ENCODE peak calls at places on chromosomes 6 and 20, in five cellular contexts. Q is AG10803, V is choroid plexus epithelial cell, D is lower lobe of right lung, M is brain microvascular endothelial cell. N is an unnamed sample.

GRCh38 chr6:33429745-33430042 is 9.8 kb downstream of the SYNGAP1 start:
- DNase-seq in V (no peak), D (no peak), Q (no peak), M (no peak), N (no peak)

GRCh38 chr6:4599924-4600323 is 176.3 kb upstream of the CDYL start:
- DNase-seq in D (no peak), V (peak; percentile 85), M (peak; percentile 72), Q (peak; percentile 89), N (no peak)

GRCh38 chr6:15429146-15430110 is 183.6 kb downstream of the JARID2 start:
- DNase-seq in M (peak; percentile 76), V (peak; percentile 93), Q (peak; percentile 91), D (no peak), N (no peak)

GRCh38 chr20:10788055-10788454 is 114.3 kb upstream of the JAG1 start:
- DNase-seq in M (no peak), D (no peak), Q (no peak), V (no peak), N (no peak)

GRCh38 chr6:13038315-13039261 is 289.7 kb downstream of the TBC1D7 start:
- DNase-seq in V (peak; percentile 37), Q (no peak), D (no peak), M (no peak), N (no peak)

GRCh38 chr6:167791036-167791779 is 35.5 kb upstream of the AFDN start:
- DNase-seq in Q (no peak), M (no peak), D (no peak), V (peak; percentile 42), N (no peak)

GRCh38 chr6:161418458-161418945 is 144.6 kb upstream of the AGPAT4 start:
- DNase-seq in Q (peak; percentile 85), D (no peak), V (peak; percentile 97), M (peak; percentile 85), N (no peak)

GRCh38 chr6:4281341-4282293 is 146.2 kb upstream of the ECI2 start:
- DNase-seq in M (peak; percentile 39), Q (no peak), D (peak; percentile 72), V (peak; percentile 62), N (peak; percentile 61)

GRCh38 chr6:145310116-145310515 is 425.2 kb downstream of the EPM2A start:
- DNase-seq in M (no peak), D (no peak), Q (peak; percentile 82), V (peak; percentile 44), N (no peak)

GRCh38 chr6:116631379-116631990 is 15.2 kb downstream of the RSPH4A start:
- DNase-seq in D (no peak), V (no peak), Q (no peak), M (no peak), N (no peak)

GRCh38 chr6:168968228-168968627 is 285.4 kb downstream of the THBS2 start:
- DNase-seq in M (peak; percentile 60), D (no peak), Q (peak; percentile 99), V (peak; percentile 91), N (peak; percentile 5)

GRCh38 chr6:10276888-10277287 is 138.0 kb downstream of the TFAP2A start:
- DNase-seq in Q (no peak), D (no peak), M (no peak), V (no peak), N (no peak)

GRCh38 chr6:17156112-17156921 is 54.5 kb downstream of the STMND1 start:
- DNase-seq in Q (peak; percentile 91), D (no peak), M (peak; percentile 72), V (peak; percentile 94), N (peak; percentile 26)

GRCh38 chr6:11354019-11354418 is 121.6 kb upstream of the NEDD9 start:
- DNase-seq in Q (peak; percentile 8), V (peak; percentile 84), M (peak; percentile 89), D (no peak), N (no peak)

GRCh38 chr6:31652925-31653724 is 664 bp upstream of the BAG6 start:
- DNase-seq in D (peak; percentile 88), V (no peak), Q (no peak), M (no peak), N (peak; percentile 90)

GRCh38 chr6:29678114-29678513 is 2.8 kb downstream of the ZFP57 start:
- DNase-seq in D (no peak), M (no peak), Q (no peak), V (peak; percentile 28), N (no peak)

GRCh38 chr6:39790772-39791171 is 1.4 kb upstream of the DAAM2 start:
- DNase-seq in Q (peak; percentile 63), M (no peak), D (no peak), V (no peak), N (no peak)

GRCh38 chr6:105757512-105758200 is 328.5 kb upstream of the PRDM1 start:
- DNase-seq in Q (no peak), D (no peak), M (no peak), V (no peak), N (peak; percentile 67)

GRCh38 chr6:14382381-14383236 is 265.0 kb downstream of the CD83 start:
- DNase-seq in D (no peak), Q (no peak), V (no peak), M (no peak), N (no peak)

GRCh38 chr20:35561268-35561667 is 19.4 kb downstream of the ERGIC3 start:
- DNase-seq in D (no peak), Q (peak; percentile 48), M (peak; percentile 49), V (peak; percentile 64), N (no peak)

GRCh38 chr6:115983998-115984397 is 76.7 kb downstream of the FRK start:
- DNase-seq in V (no peak), D (no peak), M (no peak), Q (no peak), N (no peak)

GRCh38 chr6:129606664-129607063 is 103.3 kb downstream of the ARHGAP18 start:
- DNase-seq in Q (peak; percentile 24), D (no peak), M (no peak), V (peak; percentile 65), N (no peak)

GRCh38 chr6:37160922-37161778 is 8.8 kb upstream of the PIM1 start:
- DNase-seq in V (peak; percentile 68), D (no peak), Q (peak; percentile 58), M (peak; percentile 60), N (no peak)

GRCh38 chr6:97438011-97438671 is 155.1 kb upstream of the MMS22L start:
- DNase-seq in V (no peak), D (no peak), Q (no peak), M (no peak), N (no peak)

GRCh38 chr20:18057106-18057993 is at the start of gene OVOL2:
- DNase-seq in V (peak; percentile 4), Q (no peak), D (peak; percentile 93), M (no peak), N (no peak)

GRCh38 chr20:44896583-44896982 is 11.1 kb downstream of the YWHAB start:
- DNase-seq in Q (peak; percentile 58), M (no peak), V (peak; percentile 58), D (no peak), N (no peak)

DNA sequence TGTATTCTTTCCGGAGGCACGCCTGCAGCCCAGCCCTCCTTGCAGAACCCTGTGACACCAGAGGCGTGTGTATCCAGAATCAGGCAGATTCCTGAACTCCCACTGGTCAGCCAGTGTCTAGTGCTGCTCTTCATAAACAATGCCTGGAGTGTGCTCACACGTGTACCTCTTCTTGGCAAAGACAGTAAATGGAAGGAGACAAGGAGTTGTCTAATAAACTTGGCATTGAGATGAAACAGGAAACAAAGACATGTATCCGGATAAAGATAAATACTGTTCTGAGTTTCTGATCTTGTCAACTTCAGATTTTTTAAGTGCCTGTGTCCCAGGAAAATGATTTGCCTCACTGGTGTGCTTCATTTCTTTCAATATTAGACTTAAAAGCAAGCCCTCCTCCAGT is 1.7 kb downstream of the RPS6KA2 start:
- DNase-seq in D (no peak), Q (peak; percentile 39), V (peak; percentile 95), M (peak; percentile 49), N (no peak)
- H3K4me3 ChIP-seq in D (peak overlapping the region; percentile 82), Q (peak overlapping the region; percentile 86), V (peak overlapping the region; percentile 82), M (peak overlapping the region; percentile 1), N (no peak overlapping the region)

GRCh38 chr6:124131259-124131658 is 327.6 kb downstream of the NKAIN2 start:
- DNase-seq in Q (no peak), D (no peak), V (peak; percentile 94), M (peak; percentile 56), N (no peak)
- H3K4me3 ChIP-seq in Q (no peak overlapping the region), D (no peak overlapping the region), V (no peak overlapping the region), M (no peak overlapping the region), N (no peak overlapping the region)

GRCh38 chr20:47568019-47568418 is 66.3 kb downstream of the NCOA3 start:
- DNase-seq in D (no peak), V (peak; percentile 87), M (peak; percentile 78), Q (peak; percentile 92), N (no peak)
- H3K4me3 ChIP-seq in D (no peak overlapping the region), V (no peak overlapping the region), M (no peak overlapping the region), Q (no peak overlapping the region), N (no peak overlapping the region)

GRCh38 chr6:139164001-139164400 is 29.1 kb downstream of the HECA start:
- DNase-seq in D (no peak), M (no peak), Q (no peak), V (no peak), N (no peak)
- H3K4me3 ChIP-seq in D (no peak overlapping the region), M (no peak overlapping the region), Q (no peak overlapping the region), V (no peak overlapping the region), N (no peak overlapping the region)

DNA sequence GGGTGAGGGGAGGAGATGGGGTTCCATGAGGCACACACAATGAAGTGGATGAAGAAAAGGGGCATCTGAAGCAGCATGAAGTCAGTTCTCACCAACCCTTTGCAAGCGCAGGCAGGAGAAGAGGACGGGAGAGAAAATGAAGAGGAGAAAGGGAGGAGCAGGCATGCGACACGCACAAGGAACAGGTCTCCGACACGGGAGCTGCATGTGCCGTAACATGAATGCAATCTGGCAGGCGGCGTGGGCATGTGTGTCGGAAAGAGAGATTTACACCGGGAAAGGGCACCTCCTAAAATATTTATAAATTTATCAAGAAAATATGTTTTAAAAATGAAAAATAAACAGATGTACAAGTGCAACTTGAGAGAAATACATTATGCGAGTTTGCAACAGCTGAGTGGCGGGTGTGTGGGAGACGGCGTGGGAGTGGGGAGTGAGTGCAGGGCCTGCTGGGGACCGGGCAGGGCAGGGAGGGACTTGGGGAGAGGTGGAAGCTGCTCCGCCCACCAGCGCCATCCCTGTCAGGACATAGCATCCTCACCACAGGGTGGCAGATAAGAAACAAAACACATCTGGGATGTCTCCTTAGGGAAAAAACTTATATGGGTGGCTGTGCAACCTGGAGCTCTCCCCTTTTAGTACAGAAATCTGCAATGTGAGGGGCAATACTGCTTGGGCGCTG is 40.6 kb downstream of the GJA10 start:
- DNase-seq in M (no peak), V (no peak), Q (no peak), D (no peak), N (no peak)
- H3K4me3 ChIP-seq in M (no peak overlapping the region), V (no peak overlapping the region), Q (no peak overlapping the region), D (no peak overlapping the region), N (no peak overlapping the region)

GRCh38 chr20:47622118-47622665 is 120.5 kb downstream of the NCOA3 start:
- DNase-seq in V (no peak), D (no peak), M (no peak), Q (no peak), N (no peak)
- H3K4me3 ChIP-seq in V (no peak overlapping the region), D (no peak overlapping the region), M (no peak overlapping the region), Q (no peak overlapping the region), N (no peak overlapping the region)